ENCODE peak calls at places on chromosome 10, in eight cellular contexts. S is ascending aorta, M is aorta, N is SJSA1, U is iPS-NIHi11, Q is neural crest cell, T is glutamatergic neuron, G is brain pericyte. Z is an unnamed sample.

GRCh38 chr10:35236739-35237138 is 99.6 kb upstream of the CCNY start:
- DNase-seq in S (no peak), M (no peak), N (no peak), U (peak), Q (no peak), T (no peak), G (no peak), Z (no peak)

GRCh38 chr10:112280205-112280921 is 2.8 kb upstream of the TECTB start:
- DNase-seq in S (no peak), M (no peak), N (no peak), U (no peak), Q (no peak), T (no peak), G (no peak), Z (no peak)

GRCh38 chr10:26540601-26541000 is 102.5 kb downstream of the APBB1IP start:
- DNase-seq in S (no peak), M (no peak), N (no peak), U (peak), Q (no peak), T (no peak), G (no peak), Z (no peak)

GRCh38 chr10:101649530-101650085 is 45.4 kb downstream of the FBXW4 start:
- DNase-seq in S (no peak), M (no peak), N (no peak), U (no peak), Q (no peak), T (no peak), G (no peak), Z (no peak)

GRCh38 chr10:132942101-132942739 is at the start of gene CFAP46:
- DNase-seq in S (no peak), M (peak), N (no peak), U (peak), Q (peak), T (peak), G (no peak), Z (peak)

GRCh38 chr10:133270773-133271297 is 5.8 kb downstream of the ADAM8 start:
- DNase-seq in S (no peak), M (no peak), N (no peak), U (no peak), Q (no peak), T (no peak), G (no peak), Z (no peak)

GRCh38 chr10:59090804-59091203 is 85.6 kb upstream of the PHYHIPL start:
- DNase-seq in S (no peak), M (no peak), N (no peak), U (no peak), Q (no peak), T (no peak), G (no peak), Z (no peak)

GRCh38 chr10:5971315-5971832 is 6.0 kb downstream of the IL15RA start:
- DNase-seq in S (no peak), M (no peak), N (no peak), U (no peak), Q (no peak), T (no peak), G (no peak), Z (no peak)

GRCh38 chr10:117409549-117410283 is 34.5 kb upstream of the PDZD8 start:
- DNase-seq in S (no peak), M (no peak), N (no peak), U (no peak), Q (no peak), T (no peak), G (no peak), Z (no peak)

GRCh38 chr10:73858013-73858708 is 16.2 kb downstream of the CAMK2G start:
- DNase-seq in S (no peak), M (no peak), N (no peak), U (no peak), Q (no peak), T (no peak), G (no peak), Z (no peak)

GRCh38 chr10:100346351-100346764 is 675 bp upstream of the SCD start:
- DNase-seq in S (peak), M (peak), N (peak), U (peak), Q (peak), T (peak), G (no peak), Z (no peak)

GRCh38 chr10:17059197-17059688 is 70.4 kb downstream of the CUBN start:
- DNase-seq in S (no peak), M (no peak), N (peak), U (no peak), Q (no peak), T (no peak), G (no peak), Z (peak)

GRCh38 chr10:100600218-100600617 is 64.5 kb downstream of the HIF1AN start:
- DNase-seq in S (no peak), M (no peak), N (no peak), U (no peak), Q (no peak), T (no peak), G (no peak), Z (no peak)

GRCh38 chr10:74450623-74451022 is 299.6 kb downstream of the ADK start:
- DNase-seq in S (no peak), M (no peak), N (no peak), U (no peak), Q (no peak), T (no peak), G (no peak), Z (no peak)

GRCh38 chr10:63605568-63605967 is 84.4 kb downstream of the REEP3 start:
- DNase-seq in S (no peak), M (no peak), N (no peak), U (peak), Q (no peak), T (no peak), G (no peak), Z (no peak)

GRCh38 chr10:31322647-31323046 is 3.6 kb downstream of the ZEB1 start:
- DNase-seq in S (no peak), M (no peak), N (no peak), U (no peak), Q (no peak), T (no peak), G (no peak), Z (no peak)

GRCh38 chr10:102452672-102453340 is 1.5 kb upstream of the C10orf95 start:
- DNase-seq in S (peak), M (no peak), N (peak), U (no peak), Q (no peak), T (no peak), G (no peak), Z (no peak)

GRCh38 chr10:113709221-113709838 is 29.6 kb downstream of the CASP7 start:
- DNase-seq in S (no peak), M (no peak), N (peak), U (no peak), Q (no peak), T (no peak), G (peak), Z (peak)

GRCh38 chr10:98446656-98447221 is at the start of gene HPS1:
- DNase-seq in S (peak), M (peak), N (peak), U (peak), Q (peak), T (peak), G (no peak), Z (no peak)

GRCh38 chr10:16887565-16887964 is 70.3 kb upstream of the RSU1 start:
- DNase-seq in S (no peak), M (no peak), N (no peak), U (no peak), Q (no peak), T (no peak), G (no peak), Z (peak)

GRCh38 chr10:31320179-31320597 is 1.2 kb downstream of the ZEB1 start:
- DNase-seq in S (peak), M (peak), N (peak), U (peak), Q (peak), T (peak), G (no peak), Z (no peak)

GRCh38 chr10:131730771-131731497 is 169.9 kb upstream of the PPP2R2D start:
- DNase-seq in S (peak), M (no peak), N (no peak), U (peak), Q (no peak), T (no peak), G (no peak), Z (no peak)

GRCh38 chr10:3754727-3755439 is 30.1 kb downstream of the KLF6 start:
- DNase-seq in S (peak), M (no peak), N (peak), U (no peak), Q (no peak), T (no peak), G (no peak), Z (peak)